ENCODE peak calls at places on chromosome 18, in seven cellular contexts. One of them, this sample, is unnamed.

GRCh38 chr18:34562252-34562870 is 147.7 kb upstream of the DTNA start:
- DNase-seq in AG09309: no peak
- DNase-seq in GM13977: no peak
- DNase-seq in AML-193: no peak
- DNase-seq in NCI-H2029: no peak
- DNase-seq in NCI-H460: no peak
- DNase-seq in HCEC 1CT: no peak
- DNase-seq in this sample: no peak

GRCh38 chr18:9092665-9093064 is 9.8 kb upstream of the NDUFV2 start:
- DNase-seq in AG09309: no peak
- DNase-seq in HCEC 1CT: no peak
- DNase-seq in AML-193: no peak
- DNase-seq in NCI-H2029: no peak
- DNase-seq in GM13977: no peak
- DNase-seq in NCI-H460: no peak
- DNase-seq in this sample: peak

GRCh38 chr18:30727849-30728248 is 314.7 kb downstream of the DSC3 start:
- DNase-seq in GM13977: no peak
- DNase-seq in HCEC 1CT: no peak
- DNase-seq in NCI-H460: no peak
- DNase-seq in NCI-H2029: no peak
- DNase-seq in AG09309: no peak
- DNase-seq in AML-193: no peak
- DNase-seq in this sample: no peak

GRCh38 chr18:62715829-62716678 is 713 bp downstream of the PHLPP1 start:
- DNase-seq in AML-193: peak
- DNase-seq in NCI-H2029: peak
- DNase-seq in GM13977: peak
- DNase-seq in NCI-H460: no peak
- DNase-seq in AG09309: no peak
- DNase-seq in HCEC 1CT: peak
- DNase-seq in this sample: peak

GRCh38 chr18:3966985-3967856 is 487.9 kb downstream of the DLGAP1 start:
- DNase-seq in GM13977: no peak
- DNase-seq in AG09309: peak
- DNase-seq in AML-193: no peak
- DNase-seq in NCI-H2029: no peak
- DNase-seq in NCI-H460: no peak
- DNase-seq in HCEC 1CT: peak
- DNase-seq in this sample: peak

GRCh38 chr18:79912409-79912991 is 39.0 kb downstream of the SLC66A2 start:
- DNase-seq in NCI-H2029: no peak
- DNase-seq in GM13977: no peak
- DNase-seq in AML-193: no peak
- DNase-seq in HCEC 1CT: no peak
- DNase-seq in NCI-H460: no peak
- DNase-seq in AG09309: no peak
- DNase-seq in this sample: no peak

GRCh38 chr18:62324917-62325805 is at the start of gene TNFRSF11A:
- DNase-seq in AG09309: no peak
- DNase-seq in AML-193: no peak
- DNase-seq in HCEC 1CT: peak
- DNase-seq in NCI-H460: peak
- DNase-seq in GM13977: peak
- DNase-seq in NCI-H2029: no peak
- DNase-seq in this sample: peak

GRCh38 chr18:48170651-48171050 is 238.5 kb downstream of the ZBTB7C start:
- DNase-seq in NCI-H2029: no peak
- DNase-seq in HCEC 1CT: no peak
- DNase-seq in NCI-H460: no peak
- DNase-seq in AML-193: no peak
- DNase-seq in AG09309: no peak
- DNase-seq in GM13977: no peak
- DNase-seq in this sample: no peak

GRCh38 chr18:37630326-37630725 is 64.7 kb upstream of the CELF4 start:
- DNase-seq in HCEC 1CT: no peak
- DNase-seq in AML-193: no peak
- DNase-seq in NCI-H460: no peak
- DNase-seq in AG09309: no peak
- DNase-seq in GM13977: no peak
- DNase-seq in NCI-H2029: no peak
- DNase-seq in this sample: no peak

GRCh38 chr18:22827216-22827615 is 105.9 kb upstream of the RBBP8 start:
- DNase-seq in AML-193: peak
- DNase-seq in NCI-H2029: no peak
- DNase-seq in NCI-H460: no peak
- DNase-seq in GM13977: no peak
- DNase-seq in AG09309: no peak
- DNase-seq in HCEC 1CT: no peak
- DNase-seq in this sample: no peak

GRCh38 chr18:69948919-69949537 is 1.4 kb upstream of the CD226 start:
- DNase-seq in NCI-H460: peak
- DNase-seq in AML-193: peak
- DNase-seq in NCI-H2029: no peak
- DNase-seq in AG09309: no peak
- DNase-seq in HCEC 1CT: no peak
- DNase-seq in GM13977: peak
- DNase-seq in this sample: no peak

GRCh38 chr18:12821408-12821807 is 62.6 kb downstream of the PTPN2 start:
- DNase-seq in HCEC 1CT: no peak
- DNase-seq in GM13977: no peak
- DNase-seq in NCI-H2029: no peak
- DNase-seq in AG09309: no peak
- DNase-seq in AML-193: no peak
- DNase-seq in NCI-H460: no peak
- DNase-seq in this sample: no peak

GRCh38 chr18:10912790-10913560 is 236.4 kb downstream of the PIEZO2 start:
- DNase-seq in AML-193: no peak
- DNase-seq in NCI-H460: no peak
- DNase-seq in HCEC 1CT: no peak
- DNase-seq in AG09309: no peak
- DNase-seq in NCI-H2029: no peak
- DNase-seq in GM13977: no peak
- DNase-seq in this sample: no peak

This sample was measured in A549.